ENCODE peak calls at places on chromosomes 1 and 21, in ten cellular contexts. One of them, this sample, is unnamed.

GRCh38 chr1:227318852-227319607 is 738 bp upstream of the CDC42BPA start:
- DNase-seq in lower leg skin: peak; percentile 87
- DNase-seq in pancreas: peak; percentile 52
- DNase-seq in transverse colon: peak; percentile 43
- DNase-seq in neural progenitor cell: peak; percentile 81
- DNase-seq in heart left ventricle: peak; percentile 51
- DNase-seq in coronary artery: peak; percentile 77
- DNase-seq in BE2C: peak; percentile 77
- DNase-seq in RWPE2: no peak
- DNase-seq in Calu3: peak; percentile 61
- DNase-seq in this sample: no peak

GRCh38 chr1:191206808-191207207 is 729.1 kb upstream of the BRINP3 start:
- DNase-seq in lower leg skin: no peak
- DNase-seq in pancreas: no peak
- DNase-seq in transverse colon: no peak
- DNase-seq in neural progenitor cell: no peak
- DNase-seq in heart left ventricle: no peak
- DNase-seq in coronary artery: no peak
- DNase-seq in BE2C: no peak
- DNase-seq in RWPE2: no peak
- DNase-seq in Calu3: peak; percentile 22
- DNase-seq in this sample: no peak

GRCh38 chr1:236354330-236355147 is 39.5 kb upstream of the EDARADD start:
- DNase-seq in lower leg skin: no peak
- DNase-seq in pancreas: no peak
- DNase-seq in transverse colon: no peak
- DNase-seq in neural progenitor cell: no peak
- DNase-seq in heart left ventricle: no peak
- DNase-seq in coronary artery: no peak
- DNase-seq in BE2C: no peak
- DNase-seq in RWPE2: no peak
- DNase-seq in Calu3: no peak
- DNase-seq in this sample: no peak

GRCh38 chr1:78958711-78959110 is 47.8 kb downstream of the ADGRL4 start:
- DNase-seq in lower leg skin: no peak
- DNase-seq in pancreas: no peak
- DNase-seq in transverse colon: no peak
- DNase-seq in neural progenitor cell: no peak
- DNase-seq in heart left ventricle: no peak
- DNase-seq in coronary artery: no peak
- DNase-seq in BE2C: no peak
- DNase-seq in RWPE2: no peak
- DNase-seq in Calu3: no peak
- DNase-seq in this sample: no peak

GRCh38 chr1:89842547-89843278 is 21.9 kb downstream of the LRRC8D start:
- DNase-seq in lower leg skin: no peak
- DNase-seq in pancreas: no peak
- DNase-seq in transverse colon: no peak
- DNase-seq in neural progenitor cell: no peak
- DNase-seq in heart left ventricle: peak; percentile 16
- DNase-seq in coronary artery: no peak
- DNase-seq in BE2C: no peak
- DNase-seq in RWPE2: no peak
- DNase-seq in Calu3: no peak
- DNase-seq in this sample: peak; percentile 49

GRCh38 chr1:118783095-118783758 is 204.9 kb downstream of the TBX15 start:
- DNase-seq in lower leg skin: no peak
- DNase-seq in pancreas: no peak
- DNase-seq in transverse colon: no peak
- DNase-seq in neural progenitor cell: peak; percentile 23
- DNase-seq in heart left ventricle: no peak
- DNase-seq in coronary artery: no peak
- DNase-seq in BE2C: no peak
- DNase-seq in RWPE2: no peak
- DNase-seq in Calu3: no peak
- DNase-seq in this sample: no peak

GRCh38 chr1:1889847-1890505 is 911 bp downstream of the GNB1 start:
- DNase-seq in lower leg skin: no peak
- DNase-seq in pancreas: peak; percentile 56
- DNase-seq in transverse colon: peak; percentile 52
- DNase-seq in neural progenitor cell: peak; percentile 60
- DNase-seq in heart left ventricle: peak; percentile 62
- DNase-seq in coronary artery: no peak
- DNase-seq in BE2C: peak; percentile 46
- DNase-seq in RWPE2: no peak
- DNase-seq in Calu3: peak; percentile 21
- DNase-seq in this sample: peak; percentile 84

GRCh38 chr21:39645331-39645730 is 32.6 kb downstream of the B3GALT5 start:
- DNase-seq in lower leg skin: no peak
- DNase-seq in pancreas: peak; percentile 11
- DNase-seq in transverse colon: no peak
- DNase-seq in neural progenitor cell: no peak
- DNase-seq in heart left ventricle: no peak
- DNase-seq in coronary artery: peak; percentile 19
- DNase-seq in BE2C: no peak
- DNase-seq in RWPE2: no peak
- DNase-seq in Calu3: no peak
- DNase-seq in this sample: no peak

GRCh38 chr1:111747282-111747734 is 8.1 kb upstream of the INKA2 start:
- DNase-seq in lower leg skin: no peak
- DNase-seq in pancreas: peak; percentile 50
- DNase-seq in transverse colon: peak; percentile 71
- DNase-seq in neural progenitor cell: peak; percentile 70
- DNase-seq in heart left ventricle: peak; percentile 62
- DNase-seq in coronary artery: no peak
- DNase-seq in BE2C: peak; percentile 84
- DNase-seq in RWPE2: peak; percentile 75
- DNase-seq in Calu3: peak; percentile 68
- DNase-seq in this sample: peak; percentile 79

GRCh38 chr1:36151845-36152203 is 2.5 kb upstream of the TRAPPC3 start:
- DNase-seq in lower leg skin: peak; percentile 84
- DNase-seq in pancreas: no peak
- DNase-seq in transverse colon: peak; percentile 61
- DNase-seq in neural progenitor cell: no peak
- DNase-seq in heart left ventricle: no peak
- DNase-seq in coronary artery: no peak
- DNase-seq in BE2C: no peak
- DNase-seq in RWPE2: no peak
- DNase-seq in Calu3: no peak
- DNase-seq in this sample: no peak

GRCh38 chr1:224308064-224308463 is 21.9 kb downstream of the NVL start:
- DNase-seq in lower leg skin: no peak
- DNase-seq in pancreas: no peak
- DNase-seq in transverse colon: no peak
- DNase-seq in neural progenitor cell: no peak
- DNase-seq in heart left ventricle: no peak
- DNase-seq in coronary artery: no peak
- DNase-seq in BE2C: no peak
- DNase-seq in RWPE2: no peak
- DNase-seq in Calu3: no peak
- DNase-seq in this sample: no peak

GRCh38 chr1:207454046-207454964 is at the start of gene CR2:
- DNase-seq in lower leg skin: no peak
- DNase-seq in pancreas: peak; percentile 59
- DNase-seq in transverse colon: peak; percentile 71
- DNase-seq in neural progenitor cell: peak; percentile 81
- DNase-seq in heart left ventricle: peak; percentile 6
- DNase-seq in coronary artery: no peak
- DNase-seq in BE2C: peak; percentile 7
- DNase-seq in RWPE2: peak; percentile 47
- DNase-seq in Calu3: peak; percentile 69
- DNase-seq in this sample: peak; percentile 77
- TF ChIP-seq CTCF in lower leg skin: no peak
- TF ChIP-seq CTCF in pancreas: no peak
- TF ChIP-seq CTCF in transverse colon: no peak
- TF ChIP-seq CTCF in neural progenitor cell: peak; percentile 56
- TF ChIP-seq CTCF in heart left ventricle: no peak
- TF ChIP-seq CTCF in coronary artery: no peak
- TF ChIP-seq CTCF in BE2C: no peak
- TF ChIP-seq CTCF in RWPE2: no peak
- TF ChIP-seq CTCF in Calu3: peak; percentile 25
- TF ChIP-seq CTCF in this sample: peak; percentile 61

GRCh38 chr1:234631721-234632125 is 21.7 kb upstream of the IRF2BP2 start:
- DNase-seq in lower leg skin: no peak
- DNase-seq in pancreas: no peak
- DNase-seq in transverse colon: no peak
- DNase-seq in neural progenitor cell: no peak
- DNase-seq in heart left ventricle: no peak
- DNase-seq in coronary artery: no peak
- DNase-seq in BE2C: no peak
- DNase-seq in RWPE2: no peak
- DNase-seq in Calu3: peak; percentile 88
- DNase-seq in this sample: no peak

GRCh38 chr1:234638832-234639799 is 29.1 kb upstream of the IRF2BP2 start:
- DNase-seq in lower leg skin: no peak
- DNase-seq in pancreas: peak; percentile 51
- DNase-seq in transverse colon: no peak
- DNase-seq in neural progenitor cell: no peak
- DNase-seq in heart left ventricle: no peak
- DNase-seq in coronary artery: no peak
- DNase-seq in BE2C: peak; percentile 26
- DNase-seq in RWPE2: no peak
- DNase-seq in Calu3: peak; percentile 80
- DNase-seq in this sample: no peak

GRCh38 chr1:234632225-234632624 is 22.2 kb upstream of the IRF2BP2 start:
- DNase-seq in lower leg skin: no peak
- DNase-seq in pancreas: no peak
- DNase-seq in transverse colon: no peak
- DNase-seq in neural progenitor cell: no peak
- DNase-seq in heart left ventricle: no peak
- DNase-seq in coronary artery: no peak
- DNase-seq in BE2C: no peak
- DNase-seq in RWPE2: no peak
- DNase-seq in Calu3: no peak
- DNase-seq in this sample: no peak

GRCh38 chr1:234629026-234629425 is 19.0 kb upstream of the IRF2BP2 start:
- DNase-seq in lower leg skin: no peak
- DNase-seq in pancreas: no peak
- DNase-seq in transverse colon: no peak
- DNase-seq in neural progenitor cell: no peak
- DNase-seq in heart left ventricle: no peak
- DNase-seq in coronary artery: no peak
- DNase-seq in BE2C: no peak
- DNase-seq in RWPE2: no peak
- DNase-seq in Calu3: no peak
- DNase-seq in this sample: no peak

DNA sequence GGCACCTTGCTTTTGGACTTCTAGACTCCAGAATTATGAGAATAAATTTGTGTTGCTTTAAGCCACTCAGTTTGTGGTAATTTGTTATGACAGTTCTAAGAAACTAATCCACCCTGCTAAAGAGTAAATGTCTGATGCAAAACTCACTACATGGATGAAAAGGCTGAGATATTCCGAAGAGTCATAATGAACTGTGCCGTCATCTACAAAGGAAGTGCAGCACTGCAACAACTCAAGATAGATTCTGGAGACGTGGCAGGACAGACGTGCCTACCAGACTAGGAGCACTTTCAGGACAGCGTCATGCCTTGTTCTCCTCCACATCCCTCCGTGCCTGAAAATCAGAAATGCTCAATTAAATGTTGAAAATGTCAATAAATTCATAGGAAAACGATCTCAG is 24.4 kb upstream of the IRF2BP2 start:
- DNase-seq in lower leg skin: no peak
- DNase-seq in pancreas: no peak
- DNase-seq in transverse colon: no peak
- DNase-seq in neural progenitor cell: no peak
- DNase-seq in heart left ventricle: no peak
- DNase-seq in coronary artery: no peak
- DNase-seq in BE2C: no peak
- DNase-seq in RWPE2: no peak
- DNase-seq in Calu3: no peak
- DNase-seq in this sample: no peak
- TF ChIP-seq CTCF in lower leg skin: no peak
- TF ChIP-seq CTCF in pancreas: no peak
- TF ChIP-seq CTCF in transverse colon: no peak
- TF ChIP-seq CTCF in neural progenitor cell: no peak
- TF ChIP-seq CTCF in heart left ventricle: no peak
- TF ChIP-seq CTCF in coronary artery: no peak
- TF ChIP-seq CTCF in BE2C: no peak
- TF ChIP-seq CTCF in RWPE2: no peak
- TF ChIP-seq CTCF in Calu3: no peak
- TF ChIP-seq CTCF in this sample: no peak

GRCh38 chr1:166089804-166090203 is 77.0 kb downstream of the FAM78B start:
- DNase-seq in lower leg skin: no peak
- DNase-seq in pancreas: no peak
- DNase-seq in transverse colon: no peak
- DNase-seq in neural progenitor cell: no peak
- DNase-seq in heart left ventricle: no peak
- DNase-seq in coronary artery: no peak
- DNase-seq in BE2C: no peak
- DNase-seq in RWPE2: no peak
- DNase-seq in Calu3: no peak
- DNase-seq in this sample: peak; percentile 46
- TF ChIP-seq CTCF in lower leg skin: no peak
- TF ChIP-seq CTCF in pancreas: no peak
- TF ChIP-seq CTCF in transverse colon: no peak
- TF ChIP-seq CTCF in neural progenitor cell: no peak
- TF ChIP-seq CTCF in heart left ventricle: no peak
- TF ChIP-seq CTCF in coronary artery: no peak
- TF ChIP-seq CTCF in BE2C: no peak
- TF ChIP-seq CTCF in RWPE2: no peak
- TF ChIP-seq CTCF in Calu3: no peak
- TF ChIP-seq CTCF in this sample: peak; percentile 25

DNA sequence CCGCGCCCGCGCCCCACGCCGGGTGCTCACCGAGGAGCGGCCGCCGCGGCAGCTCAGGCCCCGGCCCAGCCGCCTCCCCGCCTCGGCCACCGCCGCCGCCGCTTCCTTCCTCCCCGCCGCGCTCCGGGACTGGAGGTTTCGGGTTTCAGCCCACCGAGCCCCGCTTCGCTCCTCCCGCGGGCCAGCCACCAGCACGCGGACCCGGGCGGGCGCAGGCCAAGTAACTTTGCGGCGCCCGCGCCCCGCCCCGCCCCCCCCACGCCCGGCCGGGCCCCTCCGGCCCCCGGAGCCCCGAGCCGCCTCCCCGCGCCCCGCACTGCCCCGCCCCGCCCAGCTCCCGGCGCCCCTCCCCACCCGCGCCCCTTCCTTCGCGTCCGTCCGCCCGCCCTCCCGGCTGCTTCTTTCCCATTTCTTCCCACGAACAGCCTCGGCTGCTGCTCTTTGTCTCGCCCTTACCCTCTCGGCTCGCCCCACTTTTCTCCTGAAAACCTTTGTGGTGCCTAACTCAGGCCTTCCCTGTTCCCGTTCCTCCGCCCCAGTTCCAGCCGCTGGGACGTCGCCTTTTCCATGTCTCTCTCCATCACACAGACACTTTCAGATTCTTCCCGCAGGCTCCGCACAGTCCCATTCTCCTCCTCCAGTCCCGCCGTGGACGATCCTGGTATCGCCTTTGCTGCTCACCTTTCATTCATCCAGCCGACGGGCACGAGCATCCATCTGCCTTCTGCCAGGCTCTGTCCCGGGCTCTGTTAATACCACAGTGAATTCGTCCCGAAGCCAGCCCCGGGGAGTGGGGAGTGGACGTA is at the start of gene GPR161:
- DNase-seq in lower leg skin: peak; percentile 90
- DNase-seq in pancreas: peak; percentile 69
- DNase-seq in transverse colon: peak; percentile 44
- DNase-seq in neural progenitor cell: peak; percentile 92
- DNase-seq in heart left ventricle: peak; percentile 50
- DNase-seq in coronary artery: no peak
- DNase-seq in BE2C: peak; percentile 52
- DNase-seq in RWPE2: peak; percentile 72
- DNase-seq in Calu3: peak; percentile 52
- DNase-seq in this sample: peak; percentile 44
- TF ChIP-seq CTCF in lower leg skin: no peak
- TF ChIP-seq CTCF in pancreas: no peak
- TF ChIP-seq CTCF in transverse colon: no peak
- TF ChIP-seq CTCF in neural progenitor cell: no peak
- TF ChIP-seq CTCF in heart left ventricle: no peak
- TF ChIP-seq CTCF in coronary artery: no peak
- TF ChIP-seq CTCF in BE2C: no peak
- TF ChIP-seq CTCF in RWPE2: no peak
- TF ChIP-seq CTCF in Calu3: no peak
- TF ChIP-seq CTCF in this sample: no peak